ENCODE peak calls at places on chromosomes 16 and 17, in four cellular contexts. W, R, B and N are unnamed samples.

GRCh38 chr17:63996430-63997182 is 1.5 kb upstream of the PRR29 start:
- DNase-seq in R (no peak), B (no peak), W (no peak), N (no peak)

GRCh38 chr16:56513972-56514371 is 5.9 kb downstream of the BBS2 start:
- DNase-seq in W (peak), R (peak), B (peak), N (peak)

GRCh38 chr17:47949951-47950350 is 7.7 kb downstream of the PRR15L start:
- DNase-seq in W (no peak), B (peak), R (no peak), N (no peak)

GRCh38 chr17:1709971-1710806 is at the start of gene TLCD2:
- DNase-seq in B (peak), R (no peak), W (peak), N (peak)

GRCh38 chr17:16259926-16260325 is 42.9 kb downstream of the PIGL start:
- DNase-seq in W (no peak), R (no peak), B (no peak), N (no peak)

GRCh38 chr17:60154616-60155426 is 5.0 kb downstream of the CA4 start:
- DNase-seq in B (peak), W (peak), R (no peak), N (peak)

GRCh38 chr16:19307587-19308241 is 22.2 kb downstream of the CLEC19A start:
- DNase-seq in W (no peak), B (no peak), R (no peak), N (no peak)

GRCh38 chr17:37388266-37388665 is 12.5 kb downstream of the C17orf78 start:
- DNase-seq in R (no peak), W (no peak), B (no peak), N (no peak)

GRCh38 chr17:67211742-67212141 is 33.3 kb downstream of the HELZ start:
- DNase-seq in B (no peak), R (no peak), W (no peak), N (peak)

GRCh38 chr16:15770107-15770506 is 86.7 kb downstream of the MYH11 start:
- DNase-seq in W (peak), B (no peak), R (no peak), N (no peak)

GRCh38 chr16:83533193-83533592 is 274.6 kb upstream of the HSBP1 start:
- DNase-seq in R (no peak), W (peak), B (no peak), N (peak)

GRCh38 chr16:79449067-79449466 is 151.5 kb downstream of the MAF start:
- DNase-seq in B (no peak), W (no peak), R (no peak), N (no peak)

GRCh38 chr16:53159781-53160436 is 105.1 kb downstream of the CHD9 start:
- DNase-seq in B (no peak), R (peak), W (peak), N (peak)

GRCh38 chr16:57360321-57360935 is 1.8 kb downstream of the CCL22 start:
- DNase-seq in W (no peak), R (no peak), B (no peak), N (no peak)

GRCh38 chr17:7842380-7842949 is 8.4 kb downstream of the KDM6B start:
- DNase-seq in B (peak), W (peak), R (no peak), N (no peak)

GRCh38 chr17:395179-395578 is 42.6 kb upstream of the RPH3AL start:
- DNase-seq in R (no peak), W (no peak), B (no peak), N (no peak)

GRCh38 chr16:55273959-55274358 is 50.0 kb upstream of the IRX6 start:
- DNase-seq in W (no peak), B (no peak), R (no peak), N (no peak)

GRCh38 chr17:378068-378467 is 25.5 kb upstream of the RPH3AL start:
- DNase-seq in R (no peak), W (no peak), B (no peak), N (no peak)

GRCh38 chr17:30858556-30859250 is 26.9 kb downstream of the ATAD5 start:
- DNase-seq in W (no peak), R (no peak), B (no peak), N (no peak)

GRCh38 chr17:7561589-7562207 is at the start of gene SENP3:
- DNase-seq in W (peak), R (no peak), B (peak), N (peak)

GRCh38 chr17:28711723-28712036 is at the start of gene PROCA1:
- DNase-seq in B (no peak), W (no peak), R (no peak), N (no peak)

GRCh38 chr17:58507123-58507634 is 7.3 kb downstream of the MTMR4 start:
- DNase-seq in W (peak), B (no peak), R (no peak), N (no peak)

GRCh38 chr16:29814592-29814991 is 1.4 kb upstream of the PAGR1 start:
- DNase-seq in B (no peak), R (no peak), W (no peak), N (no peak)

GRCh38 chr17:29674270-29674669 is 51.6 kb upstream of the CORO6 start:
- DNase-seq in R (no peak), B (no peak), W (no peak), N (no peak)

DNA sequence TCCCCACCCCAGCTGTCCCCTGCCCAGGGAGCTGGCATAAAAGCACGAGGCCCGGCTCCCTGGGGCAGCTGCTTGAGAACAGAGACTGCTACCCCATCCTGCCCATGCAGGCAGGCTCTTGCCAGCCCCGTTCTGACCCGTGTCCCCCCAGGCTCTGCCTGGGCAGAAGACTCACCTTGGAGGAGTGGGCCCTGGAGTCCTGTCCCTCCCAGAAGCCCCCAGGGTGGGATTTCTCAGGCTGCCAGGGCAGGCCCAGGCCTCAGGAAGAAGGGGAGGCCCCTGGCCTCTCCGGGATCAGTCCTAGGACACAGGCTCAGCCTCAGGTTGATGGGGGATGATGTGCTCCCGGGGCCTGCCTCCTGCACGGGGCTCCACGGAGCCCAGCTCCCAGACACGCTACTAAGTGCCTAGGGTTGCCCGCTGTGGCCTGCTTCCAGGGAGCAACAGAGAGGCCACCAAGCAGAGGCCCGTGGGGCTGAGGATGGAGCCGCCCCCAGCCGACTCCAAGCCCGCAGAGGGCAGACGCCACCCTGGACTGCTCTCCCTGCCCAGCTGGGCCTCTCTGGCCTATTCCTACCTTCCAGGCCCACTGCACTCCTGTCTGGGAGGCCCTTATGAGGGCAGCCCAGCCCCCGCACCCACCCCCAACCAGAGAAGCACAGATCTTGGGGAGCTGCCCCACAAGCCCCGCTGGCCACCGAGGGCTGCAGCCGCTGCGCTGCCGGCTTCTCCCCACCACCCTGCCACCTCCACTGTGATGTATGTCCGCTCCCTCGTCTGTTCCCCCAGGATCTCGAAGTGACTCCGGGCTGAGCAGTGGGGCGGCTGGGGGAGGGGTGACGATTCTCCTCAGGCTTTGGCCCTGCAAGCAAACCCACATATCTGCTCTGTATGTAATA is 1.7 kb downstream of the NME3 start:
- DNase-seq in R (no peak), W (no peak), B (no peak), N (no peak)
- H3K27ac ChIP-seq in R (peak), W (no peak), B (peak), N (peak)

GRCh38 chr16:9791566-9791965 is 390.7 kb downstream of the GRIN2A start:
- DNase-seq in R (no peak), B (no peak), W (no peak), N (no peak)

GRCh38 chr16:9793623-9794022 is 388.6 kb downstream of the GRIN2A start:
- DNase-seq in R (no peak), W (no peak), B (no peak), N (no peak)

GRCh38 chr16:9790199-9790598 is 392.0 kb downstream of the GRIN2A start:
- DNase-seq in B (no peak), W (no peak), R (no peak), N (no peak)

GRCh38 chr16:9787717-9788116 is 394.5 kb downstream of the GRIN2A start:
- DNase-seq in W (peak), R (no peak), B (no peak), N (no peak)
- TF ChIP-seq CTCF in W (no peak), R (no peak), B (no peak), N (no peak)

GRCh38 chr17:50047083-50047482 is 8.8 kb upstream of the ITGA3 start:
- DNase-seq in W (no peak), R (no peak), B (no peak), N (no peak)
- H3K27ac ChIP-seq in W (peak), R (peak), B (no peak), N (peak)

GRCh38 chr17:20890338-20890737 is 152.5 kb downstream of the USP22 start:
- DNase-seq in W (no peak), R (no peak), B (no peak), N (no peak)

DNA sequence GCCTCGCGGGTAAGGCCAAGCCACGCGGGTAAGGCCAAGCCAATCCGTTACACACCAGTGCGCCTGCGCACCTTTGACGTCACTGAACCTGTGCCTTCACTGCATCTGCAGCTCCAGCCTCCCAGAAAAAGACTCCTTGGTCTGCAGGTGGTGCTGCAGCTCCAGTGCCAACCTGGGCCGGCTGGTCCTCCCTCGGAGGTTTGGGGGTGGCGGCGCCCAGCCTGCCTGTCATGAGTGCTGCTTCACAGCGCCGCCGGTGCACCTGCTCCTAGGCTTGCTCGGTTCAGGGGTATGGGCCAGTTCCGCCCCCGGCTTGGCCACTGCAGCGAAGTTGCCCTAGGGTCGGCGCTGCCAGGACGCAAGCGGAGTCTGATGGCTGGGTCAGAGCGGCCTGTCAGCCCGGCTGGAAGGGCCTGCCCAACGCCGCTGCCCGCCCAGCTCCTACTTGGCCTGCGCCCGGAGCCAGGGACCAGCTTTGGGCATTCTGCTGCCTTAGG is 146.6 kb downstream of the USP22 start:
- DNase-seq in B (peak), W (peak), R (no peak), N (no peak)
- TF ChIP-seq CTCF in B (no peak), W (peak), R (peak), N (no peak)

DNA sequence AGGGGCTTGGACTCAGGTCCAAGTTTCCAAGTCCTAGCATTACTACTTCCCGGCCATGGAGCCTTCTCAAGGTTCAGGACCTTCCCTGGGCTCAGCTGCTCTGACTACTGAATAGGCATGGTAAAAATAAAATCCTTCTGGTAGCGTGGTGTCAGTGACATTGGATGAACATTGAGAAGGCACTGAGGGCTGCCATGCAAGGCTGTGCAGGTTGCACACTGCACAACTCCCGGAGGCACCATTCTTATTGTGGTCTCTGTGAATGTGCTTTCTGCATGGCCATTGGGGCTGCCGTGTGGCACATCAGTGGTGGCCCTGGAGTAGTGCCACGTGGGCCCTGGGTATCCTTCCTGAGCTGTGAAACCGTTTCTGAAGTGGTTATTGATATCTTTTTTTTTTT is 250.2 kb upstream of the CIBAR2 start:
- DNase-seq in W (no peak), B (no peak), R (no peak), N (no peak)
- H3K27ac ChIP-seq in W (no peak), B (peak), R (peak), N (peak)

GRCh38 chr16:9446471-9447194 is 355.2 kb downstream of the HAPSTR1 start:
- DNase-seq in W (no peak), R (no peak), B (no peak), N (no peak)

GRCh38 chr16:9449597-9449996 is 358.2 kb downstream of the HAPSTR1 start:
- DNase-seq in W (no peak), B (no peak), R (no peak), N (no peak)

GRCh38 chr16:9443864-9444263 is 352.4 kb downstream of the HAPSTR1 start:
- DNase-seq in R (no peak), B (no peak), W (no peak), N (no peak)

GRCh38 chr16:9447699-9448098 is 356.3 kb downstream of the HAPSTR1 start:
- DNase-seq in B (no peak), W (no peak), R (no peak), N (no peak)

GRCh38 chr16:9447195-9447551 is 355.7 kb downstream of the HAPSTR1 start:
- DNase-seq in R (no peak), W (no peak), B (peak), N (no peak)
- TF ChIP-seq CTCF in R (no peak), W (no peak), B (no peak), N (no peak)

DNA sequence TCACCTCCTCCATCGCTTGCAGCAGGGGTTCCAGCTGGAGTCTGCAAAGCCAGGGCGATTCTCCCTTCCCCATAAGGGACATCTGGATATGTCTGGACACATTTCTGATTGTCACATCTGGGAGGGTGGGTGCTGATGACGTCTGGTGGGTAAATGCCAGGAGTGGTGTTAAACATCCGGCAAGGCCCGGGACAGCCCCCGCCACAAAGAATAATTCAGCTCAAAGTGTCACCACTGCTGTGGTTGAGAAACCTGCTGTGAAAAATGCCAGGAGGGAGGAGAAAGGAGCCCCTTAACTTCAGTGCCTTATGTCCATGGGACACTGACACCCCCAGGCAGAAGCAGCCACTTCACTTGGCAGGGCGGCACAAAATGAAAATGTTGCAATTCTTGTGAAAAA is 179.4 kb upstream of the SDK2 start:
- DNase-seq in R (no peak), B (no peak), W (no peak), N (no peak)
- H3K27ac ChIP-seq in R (no peak), B (no peak), W (no peak), N (peak)

DNA sequence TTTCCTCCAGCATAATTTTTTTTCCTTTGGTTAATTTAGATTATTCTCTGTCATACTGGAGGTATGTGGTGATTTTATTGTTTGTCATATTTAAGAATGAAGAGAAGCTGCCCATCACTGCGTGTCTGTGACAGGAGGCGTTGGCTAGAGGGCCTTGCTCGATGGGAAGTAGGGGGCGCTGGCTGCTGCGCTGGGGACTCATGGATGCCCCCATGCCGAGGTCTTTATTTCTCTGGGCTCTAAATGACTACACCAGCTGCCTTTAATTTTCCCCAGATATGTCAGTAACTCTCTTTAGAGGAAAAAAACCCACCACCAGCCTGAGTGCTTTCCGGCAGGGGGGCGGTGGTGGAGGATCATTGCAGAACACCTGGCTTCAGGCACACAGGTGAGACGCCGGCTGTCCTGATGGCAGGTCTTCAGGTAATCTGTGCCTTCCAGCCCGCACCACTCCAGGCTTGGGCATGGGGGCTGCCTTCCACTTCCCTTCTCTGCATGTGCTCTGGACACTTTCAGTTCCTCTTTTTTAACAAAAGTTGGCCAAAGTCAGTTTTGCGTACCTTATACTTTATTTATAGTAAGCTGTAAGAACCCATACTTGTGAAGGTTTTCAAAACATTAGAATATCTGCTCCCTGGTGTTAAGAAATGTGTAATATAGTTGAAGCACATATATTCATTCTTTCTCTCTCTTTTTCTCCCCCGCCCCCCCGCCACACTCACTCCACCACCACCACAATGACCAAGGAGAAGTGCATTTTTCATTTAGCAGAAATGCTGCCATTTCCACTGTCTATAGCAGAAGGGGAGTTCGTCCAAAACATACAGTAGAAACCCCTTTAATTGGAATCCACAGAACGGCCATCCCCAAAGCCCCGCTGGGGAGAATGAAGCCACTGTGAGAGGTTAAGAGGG is 192.7 kb downstream of the RPTOR start:
- DNase-seq in W (no peak), R (no peak), B (no peak), N (no peak)
- TF ChIP-seq CTCF in W (no peak), R (no peak), B (no peak), N (no peak)

GRCh38 chr17:62704381-62704971 is 77.0 kb downstream of the MRC2 start:
- DNase-seq in R (no peak), W (peak), B (peak), N (peak)
- H3K27ac ChIP-seq in R (peak), W (peak), B (peak), N (peak)

GRCh38 chr16:12499032-12499735 is 304.5 kb downstream of the CPPED1 start:
- DNase-seq in R (no peak), B (no peak), W (no peak), N (no peak)
- TF ChIP-seq CTCF in R (no peak), B (no peak), W (no peak), N (no peak)